ENCODE peak calls at places on chromosomes 12 and 14, in seven cellular contexts. O is Kasumi-1; F is kidney tubule cell; S is RWPE1; Q is B cell; V is aorta; N is effector CD8-positive, alpha-beta T cell. L is an unnamed sample.

GRCh38 chr14:75427126-75427481 is 718 bp upstream of the JDP2 start:
- DNase-seq in Q (no peak), O (no peak), F (no peak), V (peak; percentile 48), S (no peak), N (no peak), L (no peak)

GRCh38 chr12:78002878-78003277 is 172.2 kb downstream of the NAV3 start:
- DNase-seq in V (no peak), S (no peak), N (no peak), Q (no peak), O (peak; percentile 14), F (no peak), L (peak; percentile 32)

GRCh38 chr14:88630565-88630964 is 67.7 kb downstream of the ZC3H14 start:
- DNase-seq in N (no peak), S (no peak), Q (no peak), O (no peak), F (peak; percentile 99), V (no peak), L (peak; percentile 74)

GRCh38 chr14:38521591-38521990 is 265.7 kb upstream of the CLEC14A start:
- DNase-seq in F (no peak), N (no peak), Q (no peak), O (no peak), V (no peak), S (no peak), L (no peak)

GRCh38 chr12:123942911-123943648 is 29.6 kb downstream of the CCDC92 start:
- DNase-seq in N (no peak), Q (no peak), F (no peak), O (no peak), S (no peak), V (no peak), L (peak; percentile 90)

GRCh38 chr12:46430340-46430948 is 57.9 kb upstream of the SLC38A2 start:
- DNase-seq in Q (no peak), V (no peak), O (peak; percentile 35), N (no peak), S (peak; percentile 89), F (peak; percentile 89), L (peak; percentile 31)

GRCh38 chr14:78302841-78303240 is 132.7 kb downstream of the NRXN3 start:
- DNase-seq in F (no peak), Q (no peak), O (no peak), N (no peak), V (no peak), S (no peak), L (no peak)

GRCh38 chr12:52066346-52067080 is 3.3 kb upstream of the ATG101 start:
- DNase-seq in S (no peak), V (no peak), O (no peak), N (no peak), F (no peak), Q (no peak), L (no peak)

GRCh38 chr12:115934046-115934445 is 343.4 kb downstream of the MED13L start:
- DNase-seq in V (no peak), F (no peak), Q (no peak), N (no peak), O (no peak), S (no peak), L (no peak)

GRCh38 chr14:63493246-63493645 is 49.9 kb downstream of the PPP2R5E start:
- DNase-seq in V (no peak), Q (no peak), N (no peak), O (peak; percentile 42), F (no peak), S (no peak), L (no peak)

GRCh38 chr12:131066207-131066885 is 112.6 kb downstream of the ADGRD1 start:
- DNase-seq in V (peak; percentile 41), O (no peak), Q (no peak), F (no peak), N (no peak), S (no peak), L (peak; percentile 36)

GRCh38 chr12:53739285-53740129 is 12.3 kb upstream of the CALCOCO1 start:
- DNase-seq in O (no peak), F (no peak), V (no peak), S (no peak), Q (no peak), N (no peak), L (no peak)

GRCh38 chr12:127926004-127926403 is 341.0 kb upstream of the TMEM132C start:
- DNase-seq in Q (no peak), F (no peak), V (peak; percentile 55), O (no peak), S (no peak), N (no peak), L (peak; percentile 68)

GRCh38 chr14:104680056-104680805 is 9.2 kb upstream of the INF2 start:
- DNase-seq in Q (no peak), V (peak; percentile 85), N (no peak), F (peak; percentile 75), O (no peak), S (peak; percentile 85), L (peak; percentile 99)

GRCh38 chr12:48038085-48038484 is 33.8 kb upstream of the COL2A1 start:
- DNase-seq in Q (peak; percentile 9), V (no peak), F (no peak), O (no peak), N (no peak), S (no peak), L (no peak)

GRCh38 chr12:121964813-121965643 is 46.6 kb downstream of the CFAP251 start:
- DNase-seq in V (no peak), N (no peak), S (peak; percentile 50), Q (no peak), O (no peak), F (peak; percentile 42), L (peak; percentile 89)

GRCh38 chr12:96194901-96195844 is 998 bp downstream of the ELK3 start:
- DNase-seq in N (peak; percentile 46), S (peak; percentile 64), F (peak; percentile 88), Q (peak; percentile 82), O (peak; percentile 89), V (peak; percentile 80), L (peak; percentile 97)

GRCh38 chr14:98077176-98077575 is 1194.8 kb downstream of the BCL11B start:
- DNase-seq in Q (no peak), V (no peak), N (no peak), F (no peak), S (peak; percentile 56), O (no peak), L (no peak)

GRCh38 chr14:68814376-68815287 is 21.8 kb upstream of the ZFP36L1 start:
- DNase-seq in F (peak; percentile 94), O (peak; percentile 62), S (no peak), N (peak; percentile 26), V (peak; percentile 79), Q (peak; percentile 80), L (peak; percentile 91)

GRCh38 chr14:90804776-90805391 is 11.3 kb downstream of the TTC7B start:
- DNase-seq in O (no peak), S (no peak), N (no peak), F (no peak), Q (no peak), V (no peak), L (peak; percentile 27)

GRCh38 chr12:57127101-57127709 is 1.1 kb upstream of the LRP1 start:
- DNase-seq in Q (peak; percentile 62), N (no peak), F (peak; percentile 74), S (peak; percentile 52), O (no peak), V (peak; percentile 88), L (no peak)

GRCh38 chr12:40692617-40693502 is 621 bp downstream of the CNTN1 start:
- DNase-seq in V (peak; percentile 30), F (peak; percentile 51), S (peak; percentile 12), Q (peak; percentile 1), N (no peak), O (no peak), L (no peak)

GRCh38 chr12:103868215-103868614 is 27.2 kb upstream of the NT5DC3 start:
- DNase-seq in S (no peak), F (no peak), N (no peak), V (no peak), O (no peak), Q (no peak), L (no peak)

GRCh38 chr12:118287728-118288127 is 85.0 kb downstream of the TAOK3 start:
- DNase-seq in S (no peak), O (no peak), V (no peak), F (no peak), Q (no peak), N (no peak), L (no peak)

GRCh38 chr12:100279612-100280244 is 12.8 kb downstream of the SCYL2 start:
- DNase-seq in Q (no peak), S (no peak), V (no peak), F (peak; percentile 9), O (no peak), N (no peak), L (no peak)

GRCh38 chr14:28941758-28942157 is 175.2 kb downstream of the FOXG1 start:
- DNase-seq in S (no peak), O (no peak), Q (no peak), N (no peak), F (no peak), V (no peak), L (no peak)

GRCh38 chr12:57390174-57390573 is 40.7 kb downstream of the R3HDM2 start:
- DNase-seq in Q (no peak), N (no peak), O (no peak), S (no peak), V (no peak), F (peak; percentile 7), L (no peak)